ENCODE peak calls at places on chromosomes 13 and 19, in nine cellular contexts. K is HFF-Myc, Z is endothelial cell, U is fibroblast of the aortic adventitia, R is tibial artery, H is lung, L is AG10803, B is body of pancreas, C is astrocyte of the spinal cord. I is an unnamed sample.

GRCh38 chr19:44796701-44797115 is 12.2 kb upstream of the BCAM start:
- DNase-seq in H (no peak), Z (peak), L (no peak), C (peak), B (peak), R (no peak), U (no peak), K (no peak), I (no peak)

GRCh38 chr19:8698433-8699063 is at the start of gene ACTL9:
- DNase-seq in U (no peak), Z (no peak), C (no peak), R (no peak), B (no peak), L (no peak), K (no peak), H (no peak), I (no peak)

GRCh38 chr13:21583496-21583895 is 20.5 kb downstream of the MICU2 start:
- DNase-seq in K (peak), U (peak), L (peak), Z (no peak), R (no peak), B (no peak), H (no peak), C (peak), I (peak)

GRCh38 chr13:47168086-47168485 is 271.2 kb upstream of the HTR2A start:
- DNase-seq in U (peak), H (no peak), L (peak), R (no peak), C (peak), B (no peak), Z (no peak), K (no peak), I (no peak)

GRCh38 chr19:36488816-36489138 is 584 bp downstream of the ZNF566 start:
- DNase-seq in Z (no peak), K (peak), L (peak), C (peak), H (no peak), B (peak), U (no peak), R (peak), I (peak)

GRCh38 chr19:1470864-1471513 is 8.0 kb downstream of the C19orf25 start:
- DNase-seq in H (no peak), L (no peak), B (no peak), C (no peak), R (no peak), Z (no peak), U (no peak), K (no peak), I (peak)

GRCh38 chr19:11659612-11660011 is 62.3 kb downstream of the ZNF627 start:
- DNase-seq in C (peak), U (peak), R (no peak), B (no peak), Z (no peak), H (no peak), K (no peak), L (peak), I (no peak)

GRCh38 chr13:66958611-66959010 is 271.5 kb downstream of the PCDH9 start:
- DNase-seq in H (no peak), U (no peak), C (no peak), B (no peak), R (no peak), Z (no peak), K (no peak), L (no peak), I (no peak)

GRCh38 chr13:94169783-94170513 is 309.5 kb downstream of the DCT start:
- DNase-seq in R (peak), H (no peak), U (peak), L (peak), K (no peak), Z (no peak), B (no peak), C (peak), I (no peak)

GRCh38 chr13:102012299-102013293 is 389.3 kb downstream of the FGF14 start:
- DNase-seq in Z (no peak), C (no peak), U (no peak), L (no peak), R (peak), H (no peak), B (no peak), K (no peak), I (no peak)

GRCh38 chr19:43455321-43456113 is 9.9 kb downstream of the LYPD3 start:
- DNase-seq in R (no peak), B (no peak), Z (no peak), K (no peak), L (no peak), H (no peak), C (no peak), U (no peak), I (peak)

GRCh38 chr13:93328943-93329342 is 102.3 kb downstream of the GPC6 start:
- DNase-seq in U (peak), C (no peak), L (no peak), R (no peak), H (no peak), Z (no peak), B (no peak), K (no peak), I (no peak)

GRCh38 chr13:23811366-23812027 is 77.7 kb downstream of the MIPEP start:
- DNase-seq in R (no peak), B (no peak), U (no peak), L (no peak), C (no peak), H (no peak), Z (no peak), K (no peak), I (no peak)

GRCh38 chr13:66635526-66635925 is 594.6 kb downstream of the PCDH9 start:
- DNase-seq in K (peak), Z (no peak), C (peak), H (no peak), B (no peak), L (peak), U (peak), R (no peak), I (no peak)

GRCh38 chr19:5718579-5719273 is 1.2 kb downstream of the LONP1 start:
- DNase-seq in R (no peak), C (peak), Z (no peak), K (no peak), L (peak), H (no peak), U (peak), B (peak), I (peak)

GRCh38 chr13:46367622-46368327 is 19.3 kb downstream of the RUBCNL start:
- DNase-seq in C (peak), B (no peak), H (no peak), L (no peak), U (peak), K (no peak), Z (no peak), R (no peak), I (no peak)

GRCh38 chr13:29892149-29892548 is 41.7 kb upstream of the UBL3 start:
- DNase-seq in L (no peak), Z (no peak), K (no peak), H (no peak), C (no peak), U (no peak), R (no peak), B (peak), I (no peak)

GRCh38 chr19:55460670-55461258 is 678 bp downstream of the ISOC2 start:
- DNase-seq in Z (peak), K (no peak), H (peak), U (peak), L (peak), C (peak), B (peak), R (peak), I (peak)

GRCh38 chr19:11414544-11414943 is 4.6 kb downstream of the RGL3 start:
- DNase-seq in H (no peak), R (no peak), L (no peak), B (no peak), K (peak), U (no peak), C (no peak), Z (no peak), I (no peak)

GRCh38 chr19:4369109-4369887 is 25.9 kb downstream of the MPND start:
- DNase-seq in H (peak), C (peak), L (peak), K (no peak), U (peak), Z (no peak), R (no peak), B (peak), I (no peak)

GRCh38 chr13:43830481-43830873 is 43.7 kb upstream of the ENOX1 start:
- DNase-seq in C (peak), R (no peak), L (peak), H (no peak), K (no peak), U (peak), B (no peak), Z (no peak), I (no peak)

GRCh38 chr13:80278706-80279105 is 62.2 kb downstream of the SPRY2 start:
- DNase-seq in Z (no peak), B (no peak), U (no peak), R (no peak), H (no peak), C (no peak), K (no peak), L (no peak), I (no peak)

GRCh38 chr13:71046360-71047079 is 820.5 kb downstream of the DACH1 start:
- DNase-seq in B (no peak), H (no peak), Z (no peak), L (no peak), K (no peak), C (no peak), R (no peak), U (no peak), I (no peak)

GRCh38 chr13:109630281-109630680 is 156.1 kb downstream of the IRS2 start:
- DNase-seq in U (no peak), L (no peak), Z (no peak), K (no peak), H (no peak), B (no peak), C (no peak), R (no peak), I (no peak)

GRCh38 chr13:48709213-48709612 is 55.5 kb downstream of the CYSLTR2 start:
- DNase-seq in B (no peak), Z (no peak), L (no peak), C (no peak), R (no peak), K (no peak), U (no peak), H (no peak), I (no peak)

GRCh38 chr19:33805313-33805712 is 8.6 kb downstream of the KCTD15 start:
- DNase-seq in K (no peak), Z (no peak), C (no peak), U (no peak), H (no peak), B (no peak), L (no peak), R (no peak), I (no peak)

GRCh38 chr13:71578048-71578447 is 289.0 kb downstream of the DACH1 start:
- DNase-seq in H (no peak), R (no peak), L (no peak), K (no peak), C (no peak), B (no peak), Z (no peak), U (no peak), I (no peak)

GRCh38 chr13:76646946-76647345 is 239.3 kb downstream of the KCTD12 start:
- DNase-seq in U (no peak), L (peak), C (no peak), B (no peak), K (no peak), H (no peak), R (no peak), Z (no peak), I (no peak)

GRCh38 chr19:41351339-41352245 is 2.1 kb downstream of the TGFB1 start:
- DNase-seq in R (peak), C (peak), L (peak), K (no peak), Z (peak), B (peak), U (peak), H (peak), I (peak)

GRCh38 chr13:55816976-55817601 is 1323.6 kb upstream of the PRR20A start:
- DNase-seq in K (no peak), B (no peak), C (no peak), H (no peak), R (no peak), Z (no peak), L (no peak), U (no peak), I (no peak)

GRCh38 chr19:50152578-50152977 is 10.5 kb downstream of the IZUMO2 start:
- DNase-seq in B (no peak), U (no peak), K (no peak), Z (no peak), R (no peak), H (no peak), L (no peak), C (no peak), I (no peak)

DNA sequence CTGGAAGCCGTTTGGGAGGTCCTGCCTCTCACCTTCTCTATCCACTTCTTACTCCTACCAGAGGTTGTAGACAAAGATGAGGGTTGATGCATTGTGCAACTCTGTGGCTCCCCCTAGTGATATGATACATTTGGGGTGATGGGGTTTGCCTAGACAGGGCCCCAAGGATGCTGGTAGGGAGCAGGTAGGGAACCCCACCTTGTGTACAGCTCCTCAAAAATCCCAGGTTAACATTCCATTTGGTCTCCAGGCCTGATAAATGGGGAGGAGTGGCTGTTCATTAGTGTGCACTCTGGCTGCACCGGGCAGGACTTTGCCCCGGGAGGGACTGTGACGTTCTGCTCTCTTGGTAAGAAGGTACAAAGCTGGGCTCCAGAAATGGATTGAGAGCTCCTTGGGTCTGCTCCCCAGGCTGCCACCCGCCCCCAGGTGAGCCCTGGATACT is 19.2 kb downstream of the SIGLEC8 start:
- DNase-seq in K (no peak), Z (no peak), U (no peak), H (no peak), B (peak), R (no peak), C (no peak), L (peak), I (no peak)
- TF ChIP-seq CTCF in K (no peak), Z (no peak), U (peak), H (peak), B (peak), R (peak), C (peak), L (peak), I (no peak)

GRCh38 chr13:40368123-40368891 is 298.1 kb downstream of the FOXO1 start:
- DNase-seq in U (no peak), B (no peak), H (no peak), R (no peak), K (no peak), L (no peak), Z (no peak), C (no peak), I (no peak)

GRCh38 chr13:40366119-40366518 is 300.3 kb downstream of the FOXO1 start:
- DNase-seq in C (no peak), U (no peak), H (no peak), L (no peak), Z (no peak), K (no peak), R (no peak), B (no peak), I (no peak)

GRCh38 chr13:40375522-40376171 is 290.8 kb downstream of the FOXO1 start:
- DNase-seq in U (peak), K (no peak), L (no peak), H (no peak), B (no peak), R (peak), C (no peak), Z (no peak), I (no peak)

GRCh38 chr13:40371531-40372125 is 294.8 kb downstream of the FOXO1 start:
- DNase-seq in Z (no peak), U (no peak), K (no peak), L (no peak), H (no peak), B (no peak), R (no peak), C (no peak), I (no peak)

DNA sequence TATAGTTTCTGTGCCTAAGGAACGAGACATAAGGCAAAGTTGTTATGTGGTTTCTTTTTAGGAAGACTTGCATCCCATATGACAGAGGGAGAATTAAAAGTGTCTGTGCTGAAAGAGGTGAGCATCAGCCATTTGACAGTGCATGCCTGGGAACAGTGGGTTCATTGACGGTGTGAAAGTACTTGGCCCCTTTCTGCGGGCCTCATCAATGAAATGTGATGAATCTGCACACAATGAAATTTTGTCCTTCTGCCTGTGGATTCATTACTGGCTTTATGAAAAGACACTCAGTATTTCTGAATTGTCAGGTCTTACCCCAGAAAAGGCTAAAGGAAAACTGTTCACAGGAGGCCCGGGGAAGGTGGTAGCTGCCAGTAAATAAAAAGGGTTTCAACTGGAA is 295.8 kb downstream of the FOXO1 start:
- DNase-seq in U (no peak), R (no peak), C (no peak), Z (no peak), B (no peak), K (no peak), H (no peak), L (no peak), I (no peak)
- TF ChIP-seq CTCF in U (no peak), R (no peak), C (no peak), Z (no peak), B (no peak), K (no peak), H (no peak), L (no peak), I (no peak)

GRCh38 chr19:2785244-2786000 is at the start of gene THOP1:
- DNase-seq in C (peak), B (peak), L (peak), H (peak), U (peak), R (peak), Z (peak), K (peak), I (peak)
- TF ChIP-seq CTCF in C (no peak), B (no peak), L (no peak), H (no peak), U (no peak), R (no peak), Z (no peak), K (no peak), I (no peak)

GRCh38 chr19:14149509-14149994 is 13.2 kb upstream of the ASF1B start:
- DNase-seq in U (peak), H (peak), Z (no peak), R (peak), L (peak), C (peak), B (peak), K (no peak), I (no peak)

GRCh38 chr19:14149011-14149410 is 12.6 kb upstream of the ASF1B start:
- DNase-seq in B (no peak), R (no peak), L (no peak), K (no peak), U (no peak), H (no peak), C (no peak), Z (no peak), I (no peak)

GRCh38 chr19:14150041-14150769 is 13.8 kb upstream of the ASF1B start:
- DNase-seq in Z (no peak), U (no peak), L (no peak), C (no peak), H (no peak), B (no peak), K (no peak), R (no peak), I (no peak)

GRCh38 chr19:14146789-14147216 is 10.4 kb upstream of the ASF1B start:
- DNase-seq in B (peak), K (no peak), Z (no peak), R (no peak), U (peak), H (no peak), L (peak), C (peak), I (no peak)

GRCh38 chr19:14147797-14148605 is 11.6 kb upstream of the ASF1B start:
- DNase-seq in R (peak), K (no peak), Z (peak), C (peak), U (peak), B (peak), H (peak), L (peak), I (peak)
- TF ChIP-seq CTCF in R (peak), K (peak), Z (peak), C (peak), U (peak), B (peak), H (peak), L (peak), I (peak)

DNA sequence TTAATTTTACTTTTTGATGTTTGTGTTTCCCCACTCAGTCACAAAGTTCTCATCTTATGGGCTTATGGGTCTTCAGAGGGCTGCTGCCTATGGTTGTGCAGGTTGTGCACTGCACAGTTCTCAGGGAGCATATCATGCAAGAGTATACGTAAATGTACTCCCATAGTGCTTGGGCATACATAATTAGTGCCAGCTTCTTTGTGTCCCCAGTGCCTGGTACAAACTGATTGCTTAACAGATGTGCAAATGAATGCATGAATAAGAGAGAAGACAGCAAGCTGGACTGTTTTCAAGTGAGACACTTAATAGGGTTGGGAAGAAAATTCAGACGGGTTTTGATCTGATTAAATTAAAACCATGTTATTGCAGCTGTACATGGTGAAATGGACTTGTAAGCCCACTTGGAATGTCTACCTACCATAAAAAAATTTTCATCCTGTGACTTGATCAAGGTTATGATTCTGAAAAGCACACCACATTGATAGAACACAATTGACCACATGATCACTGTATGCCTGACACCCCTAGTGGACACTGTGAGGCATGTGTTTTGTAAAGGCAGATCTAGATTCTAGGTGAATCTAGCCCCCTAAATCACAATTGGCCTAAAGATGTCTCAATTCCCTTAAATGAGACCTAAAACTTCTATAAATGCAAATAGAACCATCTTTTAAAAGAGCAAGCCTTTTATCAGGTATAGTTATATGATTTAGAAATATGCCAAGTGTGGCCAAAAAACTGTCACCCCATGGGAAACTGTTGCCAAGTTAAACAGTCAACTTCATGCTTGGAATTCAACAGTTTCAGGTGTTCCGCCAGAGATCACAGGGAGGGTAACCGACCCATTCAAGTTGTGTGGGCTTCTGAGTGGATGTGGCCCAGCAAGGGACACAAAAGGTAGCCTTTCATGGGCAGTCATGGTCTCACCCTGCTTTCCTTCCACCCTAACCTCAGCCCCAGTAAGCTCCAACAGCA is 27.9 kb downstream of the FAM124A start:
- DNase-seq in L (no peak), Z (no peak), H (no peak), R (no peak), B (peak), C (no peak), U (no peak), K (no peak), I (no peak)
- TF ChIP-seq CTCF in L (peak), Z (peak), H (no peak), R (peak), B (peak), C (peak), U (peak), K (peak), I (peak)

GRCh38 chr13:20137875-20138274 is 23.0 kb downstream of the GJA3 start:
- DNase-seq in K (no peak), B (no peak), R (no peak), U (no peak), C (no peak), H (no peak), L (no peak), Z (no peak), I (no peak)

GRCh38 chr13:20134732-20135131 is 26.1 kb downstream of the GJA3 start:
- DNase-seq in B (no peak), R (no peak), L (no peak), U (no peak), Z (no peak), K (no peak), C (no peak), H (no peak), I (no peak)

GRCh38 chr13:20141238-20142018 is 19.4 kb downstream of the GJA3 start:
- DNase-seq in C (no peak), R (no peak), Z (no peak), L (no peak), H (no peak), B (no peak), K (no peak), U (no peak), I (peak)

GRCh38 chr13:20140487-20140886 is 20.4 kb downstream of the GJA3 start:
- DNase-seq in K (no peak), C (no peak), H (no peak), L (no peak), U (no peak), Z (no peak), R (no peak), B (no peak), I (no peak)

GRCh38 chr13:20136781-20137703 is 23.8 kb downstream of the GJA3 start:
- DNase-seq in C (no peak), Z (peak), L (no peak), H (peak), B (peak), R (no peak), U (no peak), K (no peak), I (peak)
- TF ChIP-seq CTCF in C (peak), Z (no peak), L (peak), H (no peak), B (peak), R (no peak), U (peak), K (peak), I (peak)

I was measured in Caco-2.